ENCODE peak calls at places on chromosomes 11 and 22, in eight cellular contexts. N is activated naive CD4-positive, alpha-beta T cell treated with anti-CD3 and anti-CD28 coated beads for 36 hours; Z is OCI-LY7; V is iris pigment epithelial cell; A is HTR-8/SVneo; P is stimulated activated CD4-positive, alpha-beta T cell treated with anti-CD3 and anti-CD28 coated beads, Interleukin-1b, Interleukin-23, amount 100 ng/mL, for 1 hour; E is colonic mucosa; G is stimulated activated CD8-positive, alpha-beta memory T cell treated with anti-CD3 and anti-CD28 coated beads, Interleukin-7, amount 100 ng/mL, for 1 hour. M is an unnamed sample.

GRCh38 chr11:106087815-106088435 is 10.5 kb downstream of the AASDHPPT start:
- DNase-seq in Z (peak), A (peak), N (peak), E (peak), V (peak), G (no peak), P (peak), M (no peak)

GRCh38 chr22:18990355-18991137 is 54.5 kb upstream of the PRODH start:
- DNase-seq in Z (no peak), A (no peak), E (no peak), V (no peak), N (no peak), G (no peak), P (no peak), M (no peak)

GRCh38 chr11:77312107-77312506 is 10.6 kb upstream of the GDPD4 start:
- DNase-seq in A (no peak), N (no peak), V (no peak), Z (no peak), P (no peak), G (no peak), E (no peak), M (no peak)

GRCh38 chr22:31619611-31620300 is 42.3 kb downstream of the PISD start:
- DNase-seq in N (no peak), G (no peak), V (no peak), P (no peak), Z (no peak), E (no peak), A (no peak), M (no peak)

GRCh38 chr11:8907116-8907515 is 3.9 kb upstream of the AKIP1 start:
- DNase-seq in N (no peak), A (no peak), E (no peak), G (no peak), V (no peak), P (no peak), Z (no peak), M (no peak)

GRCh38 chr11:124768914-124769313 is 6.8 kb upstream of the ESAM start:
- DNase-seq in P (no peak), E (peak), A (no peak), V (no peak), G (no peak), N (no peak), Z (no peak), M (no peak)

GRCh38 chr11:74278721-74279148 is 32.7 kb downstream of the P4HA3 start:
- DNase-seq in A (peak), V (peak), E (no peak), P (no peak), Z (no peak), G (no peak), N (no peak), M (no peak)

GRCh38 chr11:34977039-34977906 is 60.9 kb downstream of the PDHX start:
- DNase-seq in P (no peak), V (peak), Z (no peak), G (no peak), N (no peak), A (peak), E (no peak), M (no peak)

GRCh38 chr22:33896801-33897620 is 23.3 kb downstream of the LARGE1 start:
- DNase-seq in P (no peak), G (no peak), V (no peak), Z (peak), A (no peak), E (no peak), N (no peak), M (no peak)

GRCh38 chr11:75700940-75701339 is 16.7 kb upstream of the MOGAT2 start:
- DNase-seq in E (no peak), P (no peak), N (no peak), A (no peak), Z (no peak), V (no peak), G (no peak), M (no peak)

GRCh38 chr11:34552270-34552669 is 38.7 kb upstream of the ELF5 start:
- DNase-seq in P (no peak), Z (no peak), E (no peak), N (no peak), V (no peak), A (no peak), G (no peak), M (no peak)

GRCh38 chr11:63705526-63705925 is 24.2 kb downstream of the RTN3 start:
- DNase-seq in V (no peak), A (no peak), P (no peak), E (no peak), G (no peak), Z (no peak), N (no peak), M (no peak)

GRCh38 chr11:8263109-8263768 is 439 bp downstream of the LMO1 start:
- DNase-seq in N (no peak), Z (no peak), G (no peak), E (no peak), V (peak), A (no peak), P (no peak), M (no peak)

GRCh38 chr22:50548046-50548912 is 2.6 kb downstream of the KLHDC7B start:
- DNase-seq in E (no peak), P (no peak), Z (peak), N (peak), A (no peak), G (no peak), V (no peak), M (no peak)

GRCh38 chr11:63998558-63999348 is 12.5 kb downstream of the OTUB1 start:
- DNase-seq in G (no peak), P (no peak), Z (no peak), V (no peak), N (no peak), E (no peak), A (no peak), M (no peak)

GRCh38 chr11:125410091-125410490 is 86.0 kb downstream of the FEZ1 start:
- DNase-seq in V (no peak), P (no peak), Z (no peak), N (no peak), A (no peak), E (no peak), G (no peak), M (no peak)

GRCh38 chr22:21447694-21448402 is 19.3 kb upstream of the TMEM191C start:
- DNase-seq in P (no peak), A (no peak), N (no peak), Z (no peak), V (no peak), G (no peak), E (no peak), M (no peak)

GRCh38 chr11:19727246-19727645 is 14.6 kb downstream of the NAV2 start:
- DNase-seq in E (no peak), G (no peak), Z (no peak), V (peak), A (peak), N (no peak), P (no peak), M (peak)

GRCh38 chr11:69380921-69381581 is 87.1 kb downstream of the MYEOV start:
- DNase-seq in G (no peak), N (no peak), Z (no peak), V (no peak), A (no peak), P (no peak), E (no peak), M (no peak)

GRCh38 chr11:2758751-2759150 is 59.0 kb upstream of the KCNQ1OT1 start:
- DNase-seq in E (peak), P (no peak), A (no peak), G (no peak), N (no peak), V (no peak), Z (no peak), M (no peak)

GRCh38 chr11:117807482-117808272 is 10.7 kb upstream of the DSCAML1 start:
- DNase-seq in G (peak), V (peak), P (peak), A (peak), N (peak), Z (peak), E (peak), M (peak)

GRCh38 chr22:41512421-41513194 is 31.7 kb downstream of the POLR3H start:
- DNase-seq in Z (no peak), P (no peak), V (peak), A (peak), E (no peak), G (no peak), N (no peak), M (no peak)

GRCh38 chr11:4026389-4026788 is 68.2 kb upstream of the RRM1 start:
- DNase-seq in P (no peak), E (no peak), A (no peak), N (no peak), G (no peak), V (no peak), Z (no peak), M (no peak)

GRCh38 chr11:128859563-128860441 is 7.3 kb downstream of the KCNJ1 start:
- DNase-seq in G (peak), Z (peak), P (peak), V (peak), E (peak), N (peak), A (no peak), M (no peak)

GRCh38 chr11:64500176-64501013 is 90.6 kb upstream of the SLC22A12 start:
- DNase-seq in P (no peak), V (no peak), N (no peak), A (no peak), G (no peak), Z (no peak), E (no peak), M (no peak)

GRCh38 chr22:44707752-44708151 is 5.7 kb downstream of the PRR5 start:
- DNase-seq in A (peak), Z (no peak), E (no peak), N (no peak), V (peak), P (no peak), G (no peak), M (no peak)

GRCh38 chr22:18065256-18065655 is 12.5 kb upstream of the PEX26 start:
- DNase-seq in V (no peak), E (no peak), Z (peak), P (no peak), N (no peak), A (peak), G (no peak), M (no peak)

GRCh38 chr11:127274328-127274676 is 273.7 kb upstream of the KIRREL3 start:
- DNase-seq in V (no peak), G (no peak), Z (no peak), P (no peak), A (no peak), E (no peak), N (no peak), M (no peak)

GRCh38 chr22:36375071-36375980 is 12.4 kb downstream of the MYH9 start:
- DNase-seq in V (no peak), E (no peak), N (no peak), Z (no peak), P (no peak), G (no peak), A (no peak), M (no peak)

GRCh38 chr22:28560005-28560742 is 119.5 kb downstream of the TTC28 start:
- DNase-seq in A (peak), N (no peak), P (no peak), G (no peak), E (no peak), Z (no peak), V (peak), M (no peak)

GRCh38 chr22:23365961-23366360 is 185.7 kb downstream of the BCR start:
- DNase-seq in Z (no peak), N (no peak), E (no peak), A (no peak), V (no peak), G (no peak), P (no peak), M (no peak)

M was measured in cerebellar nuclear complex.